ENCODE peak calls at places on chromosomes 13 and 19, in seven cellular contexts. One of them, this sample, is unnamed.

GRCh38 chr13:53885997-53886396 is 857.4 kb downstream of the OLFM4 start:
- DNase-seq in pancreas: no peak
- DNase-seq in keratinocyte: no peak
- DNase-seq in GM23338: no peak
- DNase-seq in brain microvascular endothelial cell: no peak
- DNase-seq in uterus: no peak
- DNase-seq in WERI-Rb-1: no peak
- DNase-seq in this sample: no peak

GRCh38 chr19:51000426-51000825 is 978 bp downstream of the KLK8 start:
- DNase-seq in pancreas: no peak
- DNase-seq in WERI-Rb-1: no peak
- DNase-seq in brain microvascular endothelial cell: no peak
- DNase-seq in GM23338: no peak
- DNase-seq in keratinocyte: no peak
- DNase-seq in uterus: no peak
- DNase-seq in this sample: no peak

GRCh38 chr19:53308339-53308811 is 25.2 kb upstream of the ZNF845 start:
- DNase-seq in WERI-Rb-1: peak; percentile 79
- DNase-seq in GM23338: peak; percentile 96
- DNase-seq in keratinocyte: no peak
- DNase-seq in pancreas: no peak
- DNase-seq in brain microvascular endothelial cell: no peak
- DNase-seq in uterus: no peak
- DNase-seq in this sample: peak; percentile 79

GRCh38 chr13:85665286-85665685 is 133.9 kb downstream of the SLITRK6 start:
- DNase-seq in keratinocyte: no peak
- DNase-seq in WERI-Rb-1: no peak
- DNase-seq in uterus: no peak
- DNase-seq in brain microvascular endothelial cell: peak; percentile 6
- DNase-seq in GM23338: peak; percentile 19
- DNase-seq in pancreas: no peak
- DNase-seq in this sample: no peak

GRCh38 chr19:45059258-45059965 is 16.9 kb downstream of the ZNF296 start:
- DNase-seq in WERI-Rb-1: peak; percentile 80
- DNase-seq in uterus: peak; percentile 45
- DNase-seq in brain microvascular endothelial cell: peak; percentile 77
- DNase-seq in GM23338: peak; percentile 96
- DNase-seq in keratinocyte: no peak
- DNase-seq in pancreas: peak; percentile 56
- DNase-seq in this sample: peak; percentile 85

GRCh38 chr13:23960566-23961156 is 63.4 kb upstream of the C1QTNF9B start:
- DNase-seq in keratinocyte: no peak
- DNase-seq in brain microvascular endothelial cell: peak; percentile 46
- DNase-seq in WERI-Rb-1: peak; percentile 75
- DNase-seq in pancreas: no peak
- DNase-seq in GM23338: peak; percentile 80
- DNase-seq in uterus: no peak
- DNase-seq in this sample: no peak

GRCh38 chr13:108961542-108962125 is 332.2 kb downstream of the MYO16 start:
- DNase-seq in keratinocyte: peak; percentile 19
- DNase-seq in brain microvascular endothelial cell: no peak
- DNase-seq in pancreas: no peak
- DNase-seq in GM23338: peak; percentile 75
- DNase-seq in WERI-Rb-1: no peak
- DNase-seq in uterus: no peak
- DNase-seq in this sample: no peak

GRCh38 chr13:24381539-24382265 is 72.3 kb downstream of the C1QTNF9 start:
- DNase-seq in pancreas: no peak
- DNase-seq in keratinocyte: no peak
- DNase-seq in GM23338: peak; percentile 35
- DNase-seq in uterus: no peak
- DNase-seq in WERI-Rb-1: no peak
- DNase-seq in brain microvascular endothelial cell: no peak
- DNase-seq in this sample: no peak

GRCh38 chr13:20141238-20142018 is 19.4 kb downstream of the GJA3 start:
- DNase-seq in pancreas: no peak
- DNase-seq in keratinocyte: no peak
- DNase-seq in uterus: no peak
- DNase-seq in GM23338: no peak
- DNase-seq in WERI-Rb-1: no peak
- DNase-seq in brain microvascular endothelial cell: no peak
- DNase-seq in this sample: peak; percentile 34

GRCh38 chr13:59680429-59681024 is 483.2 kb downstream of the DIAPH3 start:
- DNase-seq in GM23338: peak; percentile 56
- DNase-seq in keratinocyte: no peak
- DNase-seq in pancreas: no peak
- DNase-seq in uterus: no peak
- DNase-seq in brain microvascular endothelial cell: no peak
- DNase-seq in WERI-Rb-1: no peak
- DNase-seq in this sample: no peak

GRCh38 chr19:53432088-53432661 is 391 bp downstream of the ZNF761 start:
- DNase-seq in WERI-Rb-1: no peak
- DNase-seq in GM23338: peak; percentile 50
- DNase-seq in uterus: no peak
- DNase-seq in keratinocyte: no peak
- DNase-seq in brain microvascular endothelial cell: peak; percentile 0
- DNase-seq in pancreas: peak; percentile 20
- DNase-seq in this sample: no peak

GRCh38 chr13:28843594-28843993 is 23.5 kb downstream of the MTUS2 start:
- DNase-seq in brain microvascular endothelial cell: no peak
- DNase-seq in pancreas: no peak
- DNase-seq in uterus: no peak
- DNase-seq in keratinocyte: no peak
- DNase-seq in WERI-Rb-1: no peak
- DNase-seq in GM23338: no peak
- DNase-seq in this sample: no peak

GRCh38 chr13:109738298-109738746 is 48.1 kb downstream of the IRS2 start:
- DNase-seq in keratinocyte: peak; percentile 32
- DNase-seq in GM23338: no peak
- DNase-seq in pancreas: no peak
- DNase-seq in uterus: no peak
- DNase-seq in WERI-Rb-1: no peak
- DNase-seq in brain microvascular endothelial cell: no peak
- DNase-seq in this sample: no peak

GRCh38 chr19:55702131-55702627 is 27.2 kb downstream of the EPN1 start:
- DNase-seq in WERI-Rb-1: no peak
- DNase-seq in GM23338: peak; percentile 22
- DNase-seq in brain microvascular endothelial cell: no peak
- DNase-seq in pancreas: no peak
- DNase-seq in uterus: no peak
- DNase-seq in keratinocyte: no peak
- DNase-seq in this sample: no peak

GRCh38 chr19:29675650-29676186 is 10.5 kb downstream of the PLEKHF1 start:
- DNase-seq in pancreas: no peak
- DNase-seq in WERI-Rb-1: no peak
- DNase-seq in brain microvascular endothelial cell: no peak
- DNase-seq in keratinocyte: no peak
- DNase-seq in GM23338: no peak
- DNase-seq in uterus: no peak
- DNase-seq in this sample: no peak

GRCh38 chr13:50685491-50685890 is 158.0 kb downstream of the DLEU7 start:
- DNase-seq in uterus: peak; percentile 30
- DNase-seq in brain microvascular endothelial cell: peak; percentile 58
- DNase-seq in GM23338: peak; percentile 44
- DNase-seq in pancreas: no peak
- DNase-seq in keratinocyte: no peak
- DNase-seq in WERI-Rb-1: no peak
- DNase-seq in this sample: no peak

GRCh38 chr13:59425211-59425721 is 738.5 kb downstream of the DIAPH3 start:
- DNase-seq in WERI-Rb-1: no peak
- DNase-seq in pancreas: no peak
- DNase-seq in GM23338: no peak
- DNase-seq in uterus: no peak
- DNase-seq in keratinocyte: no peak
- DNase-seq in brain microvascular endothelial cell: peak; percentile 62
- DNase-seq in this sample: no peak

GRCh38 chr13:106287351-106287750 is 248.1 kb downstream of the EFNB2 start:
- DNase-seq in uterus: no peak
- DNase-seq in WERI-Rb-1: no peak
- DNase-seq in keratinocyte: no peak
- DNase-seq in pancreas: no peak
- DNase-seq in brain microvascular endothelial cell: no peak
- DNase-seq in GM23338: no peak
- DNase-seq in this sample: no peak

GRCh38 chr13:27182844-27183497 is 11.4 kb upstream of the USP12 start:
- DNase-seq in uterus: peak; percentile 33
- DNase-seq in keratinocyte: no peak
- DNase-seq in GM23338: no peak
- DNase-seq in pancreas: peak; percentile 35
- DNase-seq in brain microvascular endothelial cell: peak; percentile 92
- DNase-seq in WERI-Rb-1: no peak
- DNase-seq in this sample: no peak

GRCh38 chr13:61824168-61824567 is 408.5 kb upstream of the PCDH20 start:
- DNase-seq in keratinocyte: no peak
- DNase-seq in WERI-Rb-1: no peak
- DNase-seq in brain microvascular endothelial cell: no peak
- DNase-seq in GM23338: no peak
- DNase-seq in uterus: no peak
- DNase-seq in pancreas: no peak
- DNase-seq in this sample: no peak

GRCh38 chr19:45824041-45824471 is 8.9 kb upstream of the RSPH6A start:
- DNase-seq in WERI-Rb-1: no peak
- DNase-seq in keratinocyte: peak; percentile 71
- DNase-seq in GM23338: no peak
- DNase-seq in uterus: no peak
- DNase-seq in pancreas: no peak
- DNase-seq in brain microvascular endothelial cell: no peak
- DNase-seq in this sample: no peak

GRCh38 chr13:99655351-99656091 is 154.2 kb downstream of the TM9SF2 start:
- DNase-seq in uterus: no peak
- DNase-seq in GM23338: no peak
- DNase-seq in keratinocyte: peak; percentile 68
- DNase-seq in WERI-Rb-1: no peak
- DNase-seq in brain microvascular endothelial cell: peak; percentile 78
- DNase-seq in pancreas: no peak
- DNase-seq in this sample: no peak

GRCh38 chr19:16938211-16938610 is 49.4 kb downstream of the F2RL3 start:
- DNase-seq in brain microvascular endothelial cell: no peak
- DNase-seq in GM23338: no peak
- DNase-seq in keratinocyte: no peak
- DNase-seq in pancreas: no peak
- DNase-seq in uterus: no peak
- DNase-seq in WERI-Rb-1: no peak
- DNase-seq in this sample: no peak

GRCh38 chr19:48997972-48998371 is 4.3 kb downstream of the RUVBL2 start:
- DNase-seq in pancreas: no peak
- DNase-seq in WERI-Rb-1: peak; percentile 92
- DNase-seq in uterus: no peak
- DNase-seq in brain microvascular endothelial cell: peak; percentile 66
- DNase-seq in GM23338: peak; percentile 95
- DNase-seq in keratinocyte: no peak
- DNase-seq in this sample: no peak
- TF ChIP-seq CTCF in pancreas: no peak
- TF ChIP-seq CTCF in WERI-Rb-1: peak; percentile 74
- TF ChIP-seq CTCF in uterus: no peak
- TF ChIP-seq CTCF in brain microvascular endothelial cell: peak; percentile 80
- TF ChIP-seq CTCF in GM23338: peak; percentile 82
- TF ChIP-seq CTCF in keratinocyte: peak; percentile 60
- TF ChIP-seq CTCF in this sample: peak; percentile 71

GRCh38 chr13:65642301-65642700 is 1587.8 kb downstream of the PCDH9 start:
- DNase-seq in keratinocyte: no peak
- DNase-seq in pancreas: no peak
- DNase-seq in brain microvascular endothelial cell: no peak
- DNase-seq in uterus: no peak
- DNase-seq in GM23338: no peak
- DNase-seq in WERI-Rb-1: no peak
- DNase-seq in this sample: no peak

DNA sequence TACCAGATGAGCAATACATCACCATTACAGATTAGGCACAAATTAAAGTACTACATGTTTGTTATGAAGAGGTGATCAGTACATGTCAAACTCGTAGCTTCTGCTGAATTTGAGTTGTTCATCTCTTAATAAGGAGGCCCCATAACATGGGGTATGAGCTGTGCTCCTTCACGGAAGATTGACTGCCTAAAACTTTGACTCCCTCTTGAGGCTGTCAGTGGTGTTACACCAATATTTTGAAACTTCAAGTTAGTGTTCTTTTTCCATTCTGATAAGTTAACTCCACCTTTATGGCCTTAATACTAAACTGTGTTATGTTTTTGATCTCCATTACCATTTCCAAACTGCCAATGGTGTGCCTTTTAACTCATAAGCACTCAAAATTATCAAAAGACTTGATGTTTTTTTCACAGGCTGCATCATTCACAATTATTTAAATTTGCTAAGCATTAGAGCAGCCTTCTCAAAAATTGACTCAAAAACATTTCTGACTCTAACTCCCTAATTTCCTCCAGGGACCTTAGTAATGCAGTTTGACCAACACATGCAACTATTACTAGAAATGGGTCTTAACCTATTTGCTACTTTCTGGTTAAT is 1591.5 kb downstream of the PCDH9 start:
- DNase-seq in GM23338: peak; percentile 72
- DNase-seq in uterus: no peak
- DNase-seq in keratinocyte: no peak
- DNase-seq in pancreas: no peak
- DNase-seq in WERI-Rb-1: peak; percentile 5
- DNase-seq in brain microvascular endothelial cell: peak; percentile 42
- DNase-seq in this sample: no peak
- TF ChIP-seq CTCF in GM23338: peak; percentile 84
- TF ChIP-seq CTCF in uterus: peak; percentile 20
- TF ChIP-seq CTCF in keratinocyte: peak; percentile 36
- TF ChIP-seq CTCF in pancreas: no peak
- TF ChIP-seq CTCF in WERI-Rb-1: peak; percentile 36
- TF ChIP-seq CTCF in brain microvascular endothelial cell: peak; percentile 77
- TF ChIP-seq CTCF in this sample: peak; percentile 80

GRCh38 chr19:33176670-33177416 is 17.3 kb upstream of the LRP3 start:
- DNase-seq in brain microvascular endothelial cell: peak; percentile 99
- DNase-seq in GM23338: peak; percentile 97
- DNase-seq in keratinocyte: peak; percentile 95
- DNase-seq in uterus: peak; percentile 98
- DNase-seq in pancreas: peak; percentile 98
- DNase-seq in WERI-Rb-1: peak; percentile 99
- DNase-seq in this sample: peak; percentile 99
- TF ChIP-seq CTCF in brain microvascular endothelial cell: no peak
- TF ChIP-seq CTCF in GM23338: no peak
- TF ChIP-seq CTCF in keratinocyte: no peak
- TF ChIP-seq CTCF in uterus: peak; percentile 26
- TF ChIP-seq CTCF in pancreas: no peak
- TF ChIP-seq CTCF in WERI-Rb-1: no peak
- TF ChIP-seq CTCF in this sample: peak; percentile 48

DNA sequence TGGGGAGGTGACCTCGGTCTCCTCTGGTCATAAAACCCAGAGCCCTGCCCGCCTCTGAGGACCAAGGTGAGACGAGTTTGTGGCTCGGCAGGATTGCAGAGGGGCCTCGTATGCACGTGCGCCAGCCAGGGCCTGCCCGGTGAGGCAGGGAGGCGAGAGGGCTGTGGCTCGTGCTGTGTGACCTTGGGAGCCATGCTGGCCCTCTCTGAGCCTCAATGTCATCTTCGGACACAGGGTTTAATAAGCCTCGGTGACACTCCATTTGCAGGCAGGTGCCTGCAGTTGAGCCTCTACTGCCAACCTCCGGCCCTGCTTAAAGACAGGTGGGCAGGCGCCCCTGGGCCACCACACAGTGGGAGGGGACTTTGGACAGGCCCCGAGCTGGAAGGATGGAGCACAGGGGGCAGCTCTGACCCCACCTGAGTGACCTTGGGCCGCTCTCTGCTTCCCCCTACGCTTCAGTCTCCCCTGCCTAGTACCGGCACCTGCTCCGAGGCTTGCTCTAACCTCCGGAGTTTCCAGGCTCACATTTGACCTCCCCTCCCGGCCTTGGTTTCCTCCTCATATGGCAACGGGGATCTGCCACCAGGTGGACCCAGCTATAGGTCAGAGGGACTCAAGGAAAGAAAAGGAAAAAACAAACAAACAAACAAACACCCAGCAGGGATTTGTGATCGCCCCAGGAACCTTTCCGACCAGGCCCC is 3.2 kb downstream of the ZBTB7A start:
- DNase-seq in GM23338: peak; percentile 67
- DNase-seq in uterus: no peak
- DNase-seq in pancreas: no peak
- DNase-seq in keratinocyte: no peak
- DNase-seq in WERI-Rb-1: no peak
- DNase-seq in brain microvascular endothelial cell: no peak
- DNase-seq in this sample: no peak
- TF ChIP-seq CTCF in GM23338: peak; percentile 21
- TF ChIP-seq CTCF in uterus: no peak
- TF ChIP-seq CTCF in pancreas: no peak
- TF ChIP-seq CTCF in keratinocyte: no peak
- TF ChIP-seq CTCF in WERI-Rb-1: no peak
- TF ChIP-seq CTCF in brain microvascular endothelial cell: peak; percentile 28
- TF ChIP-seq CTCF in this sample: peak; percentile 23